ENCODE peak calls at places on chromosomes 6 and 20, in seven cellular contexts. X is HFFc6, M is GM10248, D is coronary artery, Z is GM03348, S is NCI-H748 treated with DMSO at 0.1 percent for 48 hours, T is AG08395. L is an unnamed sample.

GRCh38 chr6:90868256-90868655 is 281.4 kb upstream of the MAP3K7 start:
- DNase-seq in X (no peak), M (no peak), D (no peak), Z (no peak), S (no peak), T (no peak), L (no peak)

GRCh38 chr6:423062-423798 is 31.7 kb downstream of the IRF4 start:
- DNase-seq in X (no peak), M (no peak), D (no peak), Z (no peak), S (no peak), T (no peak), L (no peak)

GRCh38 chr20:36924167-36925045 is 27.1 kb downstream of the SAMHD1 start:
- DNase-seq in X (no peak), M (no peak), D (no peak), Z (no peak), S (no peak), T (no peak), L (no peak)

GRCh38 chr6:111800821-111801220 is 72.4 kb downstream of the FYN start:
- DNase-seq in X (peak), M (no peak), D (no peak), Z (no peak), S (no peak), T (no peak), L (no peak)

GRCh38 chr6:92690997-92691599 is 728.3 kb downstream of the EPHA7 start:
- DNase-seq in X (no peak), M (no peak), D (no peak), Z (no peak), S (no peak), T (no peak), L (no peak)

GRCh38 chr6:26270121-26270861 is 94.7 kb upstream of the BTN3A2 start:
- DNase-seq in X (no peak), M (no peak), D (no peak), Z (no peak), S (peak), T (no peak), L (no peak)

GRCh38 chr6:157273756-157274088 is 49.6 kb downstream of the TMEM242 start:
- DNase-seq in X (no peak), M (peak), D (no peak), Z (no peak), S (peak), T (no peak), L (peak)

GRCh38 chr6:18362058-18362561 is 25.0 kb upstream of the RNF144B start:
- DNase-seq in X (peak), M (no peak), D (no peak), Z (peak), S (no peak), T (peak), L (no peak)

GRCh38 chr6:13461805-13462204 is 25.6 kb downstream of the GFOD1 start:
- DNase-seq in X (no peak), M (no peak), D (no peak), Z (no peak), S (no peak), T (no peak), L (no peak)

GRCh38 chr6:45737331-45738056 is 278.2 kb downstream of the CLIC5 start:
- DNase-seq in X (no peak), M (peak), D (no peak), Z (no peak), S (no peak), T (no peak), L (peak)

GRCh38 chr20:17610566-17611289 is 40.9 kb downstream of the DSTN start:
- DNase-seq in X (no peak), M (peak), D (peak), Z (peak), S (no peak), T (no peak), L (no peak)

GRCh38 chr6:32971581-32972352 is 3.4 kb downstream of the BRD2 start:
- DNase-seq in X (peak), M (peak), D (peak), Z (peak), S (peak), T (peak), L (peak)

GRCh38 chr20:48736231-48736630 is 91.6 kb downstream of the PREX1 start:
- DNase-seq in X (no peak), M (no peak), D (no peak), Z (no peak), S (no peak), T (no peak), L (no peak)

GRCh38 chr20:6588296-6588695 is 179.2 kb upstream of the BMP2 start:
- DNase-seq in X (no peak), M (no peak), D (no peak), Z (no peak), S (no peak), T (no peak), L (no peak)

GRCh38 chr6:24245275-24245674 is 112.6 kb downstream of the DCDC2 start:
- DNase-seq in X (no peak), M (no peak), D (no peak), Z (no peak), S (no peak), T (no peak), L (no peak)

GRCh38 chr6:35391240-35391968 is 49.0 kb downstream of the PPARD start:
- DNase-seq in X (peak), M (no peak), D (no peak), Z (peak), S (no peak), T (peak), L (no peak)

GRCh38 chr6:139153876-139154275 is 19.0 kb downstream of the HECA start:
- DNase-seq in X (peak), M (no peak), D (no peak), Z (peak), S (peak), T (peak), L (no peak)